ENCODE peak calls at places on chromosomes 12 and 14, in nine cellular contexts. A is OCI-LY7, I is kidney tubule cell, C is D341Med, Z is HTR-8/SVneo, R is progenitor cell of endocrine pancreas, Q is hypothalamus, Y is ureter, T is kidney glomerular epithelial cell. N is an unnamed sample.
A peak's percentile ranks its signal among the peaks of the same experiment; 100 is the strongest.

GRCh38 chr12:6944381-6945186 is 762 bp downstream of the C12orf57 start:
- DNase-seq in A (peak; percentile 96), I (peak; percentile 92), C (peak; percentile 85), Z (peak; percentile 98), R (peak; percentile 89), Q (peak; percentile 87), Y (peak; percentile 96), T (peak; percentile 86), N (no peak)

GRCh38 chr12:44972746-44973421 is 78.0 kb downstream of the DBX2 start:
- DNase-seq in A (peak; percentile 19), I (peak; percentile 31), C (peak; percentile 67), Z (no peak), R (no peak), Q (no peak), Y (no peak), T (peak; percentile 52), N (no peak)

GRCh38 chr12:3527181-3527580 is 36.2 kb downstream of the PRMT8 start:
- DNase-seq in A (no peak), I (peak; percentile 65), C (no peak), Z (peak; percentile 24), R (no peak), Q (no peak), Y (no peak), T (no peak), N (no peak)

GRCh38 chr14:22668863-22669262 is 24.7 kb upstream of the OR6J1 start:
- DNase-seq in A (no peak), I (no peak), C (no peak), Z (no peak), R (no peak), Q (no peak), Y (no peak), T (no peak), N (no peak)

GRCh38 chr12:74725154-74725553 is 187.5 kb downstream of the ATXN7L3B start:
- DNase-seq in A (no peak), I (peak; percentile 38), C (no peak), Z (peak; percentile 10), R (no peak), Q (no peak), Y (no peak), T (no peak), N (no peak)

GRCh38 chr14:89386214-89386886 is 30.7 kb downstream of the FOXN3 start:
- DNase-seq in A (no peak), I (peak; percentile 74), C (no peak), Z (no peak), R (no peak), Q (no peak), Y (no peak), T (peak; percentile 13), N (no peak)

GRCh38 chr14:104876251-104876699 is 11.2 kb downstream of the CEP170B start:
- DNase-seq in A (peak; percentile 43), I (peak; percentile 40), C (peak; percentile 74), Z (no peak), R (no peak), Q (no peak), Y (no peak), T (peak; percentile 9), N (no peak)

GRCh38 chr14:28294834-28295440 is 471.6 kb upstream of the FOXG1 start:
- DNase-seq in A (no peak), I (no peak), C (peak; percentile 36), Z (peak; percentile 27), R (no peak), Q (no peak), Y (no peak), T (no peak), N (no peak)

GRCh38 chr12:49959570-49960473 is 1.9 kb upstream of the AQP5 start:
- DNase-seq in A (peak; percentile 47), I (peak; percentile 81), C (no peak), Z (peak; percentile 74), R (no peak), Q (no peak), Y (no peak), T (peak; percentile 63), N (peak; percentile 83)

GRCh38 chr12:86698581-86698980 is 442.4 kb upstream of the MGAT4C start:
- DNase-seq in A (no peak), I (no peak), C (no peak), Z (no peak), R (no peak), Q (no peak), Y (no peak), T (peak; percentile 6), N (no peak)

GRCh38 chr14:63857467-63858030 is 4.7 kb downstream of the SYNE2 start:
- DNase-seq in A (no peak), I (peak; percentile 48), C (no peak), Z (no peak), R (no peak), Q (no peak), Y (no peak), T (no peak), N (no peak)

GRCh38 chr12:45503887-45504286 is 225.6 kb upstream of the ARID2 start:
- DNase-seq in A (no peak), I (peak; percentile 29), C (no peak), Z (no peak), R (no peak), Q (no peak), Y (no peak), T (no peak), N (no peak)

GRCh38 chr14:72699852-72700257 is 194.0 kb downstream of the DPF3 start:
- DNase-seq in A (no peak), I (no peak), C (no peak), Z (no peak), R (no peak), Q (no peak), Y (no peak), T (no peak), N (no peak)

GRCh38 chr12:49624919-49625577 is 1.7 kb downstream of the PRPF40B start:
- DNase-seq in A (no peak), I (peak; percentile 81), C (no peak), Z (no peak), R (no peak), Q (no peak), Y (no peak), T (peak; percentile 37), N (no peak)

GRCh38 chr14:105162374-105162979 is 6.1 kb downstream of the JAG2 start:
- DNase-seq in A (no peak), I (peak; percentile 13), C (no peak), Z (no peak), R (no peak), Q (no peak), Y (no peak), T (no peak), N (no peak)

GRCh38 chr12:47085815-47086252 is 6.1 kb upstream of the AMIGO2 start:
- DNase-seq in A (no peak), I (peak; percentile 69), C (no peak), Z (no peak), R (no peak), Q (no peak), Y (no peak), T (peak; percentile 55), N (no peak)

GRCh38 chr12:68521321-68521839 is 89.3 kb upstream of the RAP1B start:
- DNase-seq in A (no peak), I (peak; percentile 79), C (no peak), Z (peak; percentile 61), R (no peak), Q (no peak), Y (no peak), T (peak; percentile 96), N (no peak)

GRCh38 chr12:28750946-28751714 is 397.9 kb upstream of the FAR2 start:
- DNase-seq in A (no peak), I (no peak), C (no peak), Z (no peak), R (no peak), Q (no peak), Y (no peak), T (no peak), N (no peak)

GRCh38 chr12:18719922-18720321 is 17.9 kb downstream of the PLCZ1 start:
- DNase-seq in A (no peak), I (peak; percentile 38), C (no peak), Z (no peak), R (no peak), Q (no peak), Y (no peak), T (no peak), N (no peak)

GRCh38 chr12:106170285-106170684 is 31.5 kb upstream of the NUAK1 start:
- DNase-seq in A (no peak), I (peak; percentile 61), C (no peak), Z (no peak), R (no peak), Q (no peak), Y (no peak), T (peak; percentile 11), N (no peak)

GRCh38 chr12:45655186-45655585 is 74.3 kb upstream of the ARID2 start:
- DNase-seq in A (peak; percentile 11), I (no peak), C (peak; percentile 37), Z (peak; percentile 25), R (no peak), Q (peak; percentile 2), Y (no peak), T (no peak), N (no peak)

GRCh38 chr12:121815221-121815620 is 11.4 kb downstream of the SETD1B start:
- DNase-seq in A (no peak), I (no peak), C (no peak), Z (no peak), R (no peak), Q (no peak), Y (no peak), T (no peak), N (no peak)

GRCh38 chr14:52917732-52918131 is 33.1 kb downstream of the FERMT2 start:
- DNase-seq in A (no peak), I (peak; percentile 32), C (no peak), Z (no peak), R (no peak), Q (no peak), Y (no peak), T (peak; percentile 67), N (no peak)

GRCh38 chr14:74905595-74906142 is 17.4 kb downstream of the RPS6KL1 start:
- DNase-seq in A (peak; percentile 68), I (peak; percentile 50), C (peak; percentile 85), Z (peak; percentile 91), R (peak; percentile 72), Q (peak; percentile 57), Y (peak; percentile 70), T (peak; percentile 15), N (peak; percentile 60)

GRCh38 chr12:91854725-91855124 is 290.9 kb downstream of the BTG1 start:
- DNase-seq in A (no peak), I (no peak), C (no peak), Z (no peak), R (no peak), Q (no peak), Y (no peak), T (no peak), N (no peak)

GRCh38 chr12:52323416-52324067 is 2.3 kb upstream of the KRT83 start:
- DNase-seq in A (no peak), I (no peak), C (no peak), Z (no peak), R (no peak), Q (no peak), Y (no peak), T (no peak), N (no peak)

GRCh38 chr12:26948309-26948708 is 10.0 kb downstream of the FGFR1OP2 start:
- DNase-seq in A (no peak), I (no peak), C (no peak), Z (no peak), R (no peak), Q (no peak), Y (no peak), T (no peak), N (no peak)

GRCh38 chr12:59396519-59396918 is 199.3 kb upstream of the SLC16A7 start:
- DNase-seq in A (no peak), I (peak; percentile 39), C (no peak), Z (no peak), R (no peak), Q (no peak), Y (no peak), T (no peak), N (no peak)

GRCh38 chr12:47964102-47964723 is 817 bp downstream of the TMEM106C start:
- DNase-seq in A (peak; percentile 50), I (peak; percentile 32), C (no peak), Z (no peak), R (no peak), Q (no peak), Y (no peak), T (no peak), N (no peak)

GRCh38 chr12:50073712-50074111 is 11.4 kb upstream of the SMARCD1 start:
- DNase-seq in A (no peak), I (no peak), C (no peak), Z (no peak), R (no peak), Q (no peak), Y (no peak), T (no peak), N (no peak)

N was measured in 8988T.